ENCODE peak calls at places on chromosomes 2 and 18, in seven cellular contexts. Q, I, V, Z, L, R and N are unnamed samples.

GRCh38 chr18:68916734-68917133 is 118.9 kb downstream of the CCDC102B start:
- DNase-seq in R (no peak), Z (no peak), L (no peak), I (peak; percentile 54), Q (peak; percentile 46), V (no peak), N (no peak)

GRCh38 chr18:58392336-58393000 is 236.4 kb downstream of the ALPK2 start:
- DNase-seq in L (no peak), R (no peak), Q (no peak), I (no peak), Z (no peak), V (no peak), N (no peak)

GRCh38 chr18:57890266-57890665 is 87.2 kb upstream of the ATP8B1 start:
- DNase-seq in V (no peak), R (no peak), Q (no peak), Z (no peak), I (no peak), L (no peak), N (no peak)

GRCh38 chr2:205197468-205198129 is 484.7 kb upstream of the NRP2 start:
- DNase-seq in V (no peak), Q (no peak), L (no peak), Z (no peak), R (no peak), I (no peak), N (no peak)

GRCh38 chr2:43029186-43029585 is 197.2 kb downstream of the ZFP36L2 start:
- DNase-seq in Q (no peak), L (no peak), V (no peak), Z (no peak), I (no peak), R (no peak), N (no peak)

GRCh38 chr2:155250800-155251199 is 552.3 kb downstream of the KCNJ3 start:
- DNase-seq in I (peak; percentile 44), Q (peak; percentile 9), V (no peak), R (peak; percentile 5), L (no peak), Z (no peak), N (peak; percentile 48)

GRCh38 chr18:63318882-63319382 is 637 bp downstream of the BCL2 start:
- DNase-seq in V (no peak), I (no peak), Z (no peak), Q (no peak), R (no peak), L (no peak), N (no peak)

GRCh38 chr2:110771549-110772382 is 39.4 kb downstream of the ACOXL start:
- DNase-seq in I (no peak), V (no peak), Q (no peak), L (no peak), Z (no peak), R (no peak), N (no peak)

GRCh38 chr2:43133336-43133707 is 93.1 kb downstream of the ZFP36L2 start:
- DNase-seq in L (no peak), I (no peak), V (no peak), Z (no peak), Q (no peak), R (peak; percentile 39), N (no peak)

GRCh38 chr18:35592298-35592697 is 10.8 kb downstream of the GALNT1 start:
- DNase-seq in L (no peak), V (no peak), R (no peak), I (no peak), Q (no peak), Z (peak; percentile 75), N (no peak)

GRCh38 chr18:63237911-63238710 is 81.5 kb downstream of the BCL2 start:
- DNase-seq in Q (peak; percentile 67), I (peak; percentile 31), R (no peak), Z (no peak), V (peak; percentile 17), L (no peak), N (peak; percentile 63)

GRCh38 chr18:62396381-62396780 is 71.3 kb downstream of the TNFRSF11A start:
- DNase-seq in R (no peak), L (no peak), I (no peak), Z (no peak), V (no peak), Q (no peak), N (no peak)

GRCh38 chr2:46241344-46241743 is 55.9 kb upstream of the EPAS1 start:
- DNase-seq in Q (no peak), I (no peak), V (no peak), L (no peak), Z (no peak), R (no peak), N (no peak)

GRCh38 chr2:11406492-11407381 is 59.2 kb downstream of the E2F6 start:
- DNase-seq in V (no peak), Q (no peak), L (peak; percentile 73), I (no peak), Z (no peak), R (peak; percentile 46), N (no peak)

GRCh38 chr18:42192251-42193248 is 237.5 kb downstream of the PIK3C3 start:
- DNase-seq in V (no peak), Q (peak; percentile 85), L (no peak), Z (no peak), R (peak; percentile 30), I (no peak), N (no peak)

GRCh38 chr18:46607926-46608325 is 49.1 kb downstream of the LOXHD1 start:
- DNase-seq in L (no peak), V (no peak), R (no peak), Z (no peak), I (no peak), Q (no peak), N (no peak)

GRCh38 chr2:157911646-157912217 is 35.6 kb upstream of the ACVR1 start:
- DNase-seq in V (no peak), Z (no peak), Q (no peak), I (no peak), R (no peak), L (no peak), N (no peak)

GRCh38 chr2:219198974-219199373 is 7.6 kb upstream of the ZFAND2B start:
- DNase-seq in R (no peak), V (no peak), L (no peak), Q (no peak), Z (no peak), I (no peak), N (no peak)

GRCh38 chr2:152098033-152098797 is 629 bp downstream of the CACNB4 start:
- DNase-seq in I (no peak), Z (no peak), V (no peak), L (no peak), Q (no peak), R (peak; percentile 69), N (peak; percentile 35)

GRCh38 chr2:219155054-219155644 is 5.5 kb downstream of the NHEJ1 start:
- DNase-seq in V (no peak), L (peak; percentile 39), Q (peak; percentile 83), Z (no peak), I (peak; percentile 78), R (peak; percentile 73), N (no peak)

GRCh38 chr2:138922973-138923563 is 142.9 kb upstream of the NXPH2 start:
- DNase-seq in R (peak; percentile 11), Q (peak; percentile 40), Z (no peak), I (peak; percentile 22), V (no peak), L (no peak), N (peak; percentile 16)

GRCh38 chr18:77068321-77068841 is 64.2 kb downstream of the MBP start:
- DNase-seq in I (no peak), V (no peak), Z (peak; percentile 39), Q (no peak), R (no peak), L (no peak), N (no peak)

GRCh38 chr2:110688594-110689091 is 10.8 kb upstream of the BUB1 start:
- DNase-seq in R (no peak), Q (no peak), V (peak; percentile 63), I (no peak), L (no peak), Z (no peak), N (no peak)

GRCh38 chr2:54438271-54438670 is 17.9 kb upstream of the SPTBN1 start:
- DNase-seq in I (no peak), R (no peak), Q (no peak), L (no peak), V (no peak), Z (no peak), N (no peak)

GRCh38 chr2:67503066-67503795 is 106.1 kb downstream of the ETAA1 start:
- DNase-seq in Q (no peak), I (no peak), R (no peak), V (no peak), Z (no peak), L (no peak), N (no peak)

GRCh38 chr2:113251118-113251517 is 27.6 kb downstream of the PAX8 start:
- DNase-seq in I (no peak), L (peak; percentile 52), Z (no peak), V (no peak), Q (no peak), R (no peak), N (no peak)
- TF ChIP-seq JUND in I (no peak), L (peak; percentile 69), Z (no peak), V (no peak), Q (no peak), R (no peak), N (no peak)

DNA sequence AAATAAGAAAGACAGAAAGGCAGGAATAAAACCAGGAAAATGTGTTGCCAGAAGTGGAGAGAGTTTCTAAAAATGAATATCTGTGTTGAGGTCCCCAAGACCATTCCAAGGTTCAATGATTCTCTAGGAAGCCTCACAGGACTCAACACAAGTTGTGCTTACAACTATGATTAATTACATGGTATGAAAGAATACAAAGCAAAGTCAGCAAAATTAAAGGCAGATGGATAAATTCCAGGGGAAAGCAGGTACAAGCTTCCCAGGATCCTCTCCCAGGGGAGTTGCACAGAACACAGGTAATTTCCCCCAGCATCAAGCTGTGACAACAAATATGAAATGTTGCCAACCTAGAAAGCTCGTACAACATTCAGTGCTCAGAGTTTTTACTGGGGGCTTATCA is 154.4 kb upstream of the HNMT start:
- DNase-seq in L (no peak), V (no peak), Z (no peak), Q (no peak), I (no peak), R (no peak), N (no peak)
- TF ChIP-seq JUND in L (no peak), V (no peak), Z (no peak), Q (no peak), I (no peak), R (no peak), N (no peak)

DNA sequence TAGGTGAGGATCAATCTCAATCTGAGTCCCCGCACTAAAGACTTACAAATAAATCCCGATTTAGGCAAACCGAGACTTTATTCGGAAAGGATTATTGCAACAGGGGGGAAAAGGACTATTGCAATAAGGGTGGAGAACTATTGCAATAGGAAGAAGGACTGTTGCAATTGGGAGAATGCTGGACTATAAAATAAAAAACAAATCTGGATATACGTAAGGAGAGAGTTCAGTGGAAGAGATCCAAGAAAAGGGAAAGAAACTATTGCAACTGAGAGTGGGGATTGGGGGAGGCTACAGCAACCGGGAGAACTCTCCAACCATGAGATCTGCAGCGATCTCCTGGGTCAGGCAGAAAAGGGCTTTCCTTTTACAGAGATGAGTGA is 1.2 kb upstream of the UBXN2A start:
- DNase-seq in R (no peak), I (no peak), Z (no peak), L (no peak), Q (no peak), V (no peak), N (no peak)
- TF ChIP-seq JUND in R (no peak), I (no peak), Z (no peak), L (no peak), Q (no peak), V (no peak), N (no peak)

DNA sequence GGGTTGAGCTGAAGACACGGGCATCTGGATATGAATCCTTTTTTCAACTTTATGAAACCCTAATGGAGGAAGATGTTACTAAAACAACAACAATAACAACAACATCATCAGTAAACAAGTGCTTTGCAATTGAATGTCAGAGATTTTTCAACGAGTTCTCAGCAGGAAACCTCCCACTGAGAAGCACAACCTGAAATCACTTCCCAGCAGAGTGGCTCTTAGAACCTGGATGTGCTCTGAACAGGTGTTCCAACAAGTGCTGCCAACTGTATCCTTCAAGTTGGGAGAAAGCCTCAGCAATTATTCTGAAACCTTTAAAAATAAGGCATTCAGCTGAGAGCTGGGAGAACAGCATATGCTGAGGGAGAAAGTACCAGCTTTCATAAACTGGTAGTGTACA is 1622.7 kb upstream of the CELF4 start:
- DNase-seq in V (no peak), I (no peak), Z (no peak), L (no peak), Q (no peak), R (no peak), N (no peak)
- TF ChIP-seq JUND in V (no peak), I (no peak), Z (no peak), L (no peak), Q (no peak), R (no peak), N (no peak)